ENCODE peak calls at places on chromosomes 2 and 18, in eight cellular contexts. One of them, this sample, is unnamed.
A peak's percentile ranks its signal among the peaks of the same experiment; 100 is the strongest.

GRCh38 chr18:24913507-24914147 is 438.3 kb downstream of the ZNF521 start:
- DNase-seq in GM12878: no peak
- DNase-seq in Karpas-422: no peak
- DNase-seq in H9: no peak
- DNase-seq in neural progenitor cell: no peak
- DNase-seq in HepG2: no peak
- DNase-seq in mammary epithelial cell: no peak
- DNase-seq in HCT116: no peak
- DNase-seq in this sample: no peak

GRCh38 chr2:120353931-120354330 is 8.0 kb downstream of the INHBB start:
- DNase-seq in GM12878: no peak
- DNase-seq in Karpas-422: no peak
- DNase-seq in H9: no peak
- DNase-seq in neural progenitor cell: no peak
- DNase-seq in HepG2: no peak
- DNase-seq in mammary epithelial cell: no peak
- DNase-seq in HCT116: no peak
- DNase-seq in this sample: no peak

GRCh38 chr2:96869281-96869823 is 528 bp downstream of the SEMA4C start:
- DNase-seq in GM12878: no peak
- DNase-seq in Karpas-422: no peak
- DNase-seq in H9: no peak
- DNase-seq in neural progenitor cell: peak; percentile 79
- DNase-seq in HepG2: peak; percentile 48
- DNase-seq in mammary epithelial cell: peak; percentile 44
- DNase-seq in HCT116: peak; percentile 19
- DNase-seq in this sample: peak; percentile 83

GRCh38 chr2:170660406-170660805 is 54.7 kb upstream of the SP5 start:
- DNase-seq in GM12878: no peak
- DNase-seq in Karpas-422: no peak
- DNase-seq in H9: no peak
- DNase-seq in neural progenitor cell: no peak
- DNase-seq in HepG2: no peak
- DNase-seq in mammary epithelial cell: no peak
- DNase-seq in HCT116: no peak
- DNase-seq in this sample: no peak

GRCh38 chr2:190533968-190534309 is 583 bp downstream of the NEMP2 start:
- DNase-seq in GM12878: no peak
- DNase-seq in Karpas-422: peak; percentile 80
- DNase-seq in H9: no peak
- DNase-seq in neural progenitor cell: no peak
- DNase-seq in HepG2: peak; percentile 79
- DNase-seq in mammary epithelial cell: peak; percentile 41
- DNase-seq in HCT116: no peak
- DNase-seq in this sample: no peak

GRCh38 chr2:1458432-1458831 is 45.2 kb downstream of the TPO start:
- DNase-seq in GM12878: no peak
- DNase-seq in Karpas-422: no peak
- DNase-seq in H9: no peak
- DNase-seq in neural progenitor cell: no peak
- DNase-seq in HepG2: no peak
- DNase-seq in mammary epithelial cell: no peak
- DNase-seq in HCT116: no peak
- DNase-seq in this sample: no peak

GRCh38 chr2:18406219-18406618 is 154.2 kb downstream of the RDH14 start:
- DNase-seq in GM12878: no peak
- DNase-seq in Karpas-422: no peak
- DNase-seq in H9: no peak
- DNase-seq in neural progenitor cell: no peak
- DNase-seq in HepG2: no peak
- DNase-seq in mammary epithelial cell: no peak
- DNase-seq in HCT116: no peak
- DNase-seq in this sample: no peak

GRCh38 chr18:3115430-3116025 is 102.6 kb upstream of the LPIN2 start:
- DNase-seq in GM12878: no peak
- DNase-seq in Karpas-422: no peak
- DNase-seq in H9: no peak
- DNase-seq in neural progenitor cell: no peak
- DNase-seq in HepG2: no peak
- DNase-seq in mammary epithelial cell: no peak
- DNase-seq in HCT116: no peak
- DNase-seq in this sample: no peak

GRCh38 chr2:190723397-190724090 is 74.7 kb downstream of the NAB1 start:
- DNase-seq in GM12878: no peak
- DNase-seq in Karpas-422: no peak
- DNase-seq in H9: no peak
- DNase-seq in neural progenitor cell: no peak
- DNase-seq in HepG2: no peak
- DNase-seq in mammary epithelial cell: no peak
- DNase-seq in HCT116: no peak
- DNase-seq in this sample: no peak

GRCh38 chr18:10045296-10045891 is 131.6 kb downstream of the VAPA start:
- DNase-seq in GM12878: no peak
- DNase-seq in Karpas-422: no peak
- DNase-seq in H9: no peak
- DNase-seq in neural progenitor cell: no peak
- DNase-seq in HepG2: no peak
- DNase-seq in mammary epithelial cell: no peak
- DNase-seq in HCT116: no peak
- DNase-seq in this sample: peak; percentile 35
- H3K27ac ChIP-seq in GM12878: no peak overlapping the region
- H3K27ac ChIP-seq in Karpas-422: no peak overlapping the region
- H3K27ac ChIP-seq in H9: no peak overlapping the region
- H3K27ac ChIP-seq in neural progenitor cell: no peak overlapping the region
- H3K27ac ChIP-seq in HepG2: no peak overlapping the region
- H3K27ac ChIP-seq in mammary epithelial cell: no peak overlapping the region
- H3K27ac ChIP-seq in HCT116: no peak overlapping the region
- H3K27ac ChIP-seq in this sample: no peak overlapping the region

GRCh38 chr2:113245276-113245711 is 33.4 kb downstream of the PAX8 start:
- DNase-seq in GM12878: no peak
- DNase-seq in Karpas-422: no peak
- DNase-seq in H9: no peak
- DNase-seq in neural progenitor cell: no peak
- DNase-seq in HepG2: peak; percentile 19
- DNase-seq in mammary epithelial cell: no peak
- DNase-seq in HCT116: no peak
- DNase-seq in this sample: no peak

GRCh38 chr2:113242318-113242717 is 36.4 kb downstream of the PAX8 start:
- DNase-seq in GM12878: no peak
- DNase-seq in Karpas-422: no peak
- DNase-seq in H9: no peak
- DNase-seq in neural progenitor cell: no peak
- DNase-seq in HepG2: no peak
- DNase-seq in mammary epithelial cell: no peak
- DNase-seq in HCT116: no peak
- DNase-seq in this sample: no peak

GRCh38 chr2:113237604-113238003 is 41.1 kb downstream of the PAX8 start:
- DNase-seq in GM12878: no peak
- DNase-seq in Karpas-422: no peak
- DNase-seq in H9: no peak
- DNase-seq in neural progenitor cell: no peak
- DNase-seq in HepG2: peak; percentile 55
- DNase-seq in mammary epithelial cell: no peak
- DNase-seq in HCT116: no peak
- DNase-seq in this sample: no peak

GRCh38 chr2:113240150-113240914 is 38.4 kb downstream of the PAX8 start:
- DNase-seq in GM12878: no peak
- DNase-seq in Karpas-422: no peak
- DNase-seq in H9: no peak
- DNase-seq in neural progenitor cell: no peak
- DNase-seq in HepG2: no peak
- DNase-seq in mammary epithelial cell: peak; percentile 95
- DNase-seq in HCT116: peak; percentile 55
- DNase-seq in this sample: no peak

DNA sequence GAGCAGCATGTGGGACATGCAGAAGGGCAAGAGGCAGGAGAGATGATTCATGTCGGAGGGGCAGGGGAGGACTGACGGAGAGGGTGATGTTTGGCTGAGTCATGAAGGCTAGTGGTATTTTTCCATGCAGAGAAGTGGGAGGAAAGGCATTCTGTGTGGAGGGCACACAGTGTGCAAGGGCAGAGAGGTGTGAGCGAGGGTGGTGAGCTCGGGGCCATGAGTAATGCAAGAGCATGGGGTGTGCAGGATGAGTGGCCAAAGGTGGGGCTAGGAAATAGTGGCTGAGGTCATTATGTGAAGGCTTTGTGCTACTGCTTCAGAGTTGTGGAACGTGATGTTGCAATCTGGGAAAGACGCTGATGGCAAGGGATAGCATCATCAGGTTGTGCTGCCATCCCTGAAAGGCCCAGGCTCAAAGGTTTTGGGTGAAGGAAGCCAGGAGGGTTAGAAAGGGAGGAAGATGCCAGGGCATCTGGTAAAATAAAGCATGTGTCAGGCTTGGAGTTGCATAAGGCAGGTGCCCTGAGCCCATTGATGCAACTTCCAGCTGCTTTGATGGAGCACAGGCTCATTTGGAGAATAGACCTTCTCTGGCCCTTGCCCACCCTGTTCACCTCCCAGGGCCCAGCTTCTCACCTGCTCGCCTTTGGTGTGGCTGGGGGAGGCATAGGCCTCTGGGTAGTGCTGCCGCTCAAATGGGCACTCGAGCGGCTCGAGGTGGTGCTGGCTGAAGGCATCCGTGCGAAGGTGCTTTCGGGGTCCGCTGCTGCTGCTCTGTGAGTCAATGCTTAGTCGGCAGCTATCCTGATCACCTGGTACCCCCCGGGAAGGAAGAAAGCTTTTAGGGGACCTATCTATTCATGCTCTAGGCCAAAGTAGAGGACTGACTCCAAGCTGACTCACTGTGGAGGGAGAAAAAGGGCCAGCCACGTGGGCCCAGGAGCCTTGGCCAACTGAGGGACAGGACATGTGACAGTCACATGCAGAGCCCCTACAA is 37.5 kb downstream of the PAX8 start:
- DNase-seq in GM12878: no peak
- DNase-seq in Karpas-422: no peak
- DNase-seq in H9: no peak
- DNase-seq in neural progenitor cell: no peak
- DNase-seq in HepG2: peak; percentile 90
- DNase-seq in mammary epithelial cell: peak; percentile 100
- DNase-seq in HCT116: peak; percentile 97
- DNase-seq in this sample: no peak
- H3K9ac ChIP-seq in GM12878: no peak overlapping the region
- H3K9ac ChIP-seq in Karpas-422: no peak overlapping the region
- H3K9ac ChIP-seq in H9: no peak overlapping the region
- H3K9ac ChIP-seq in neural progenitor cell: no peak overlapping the region
- H3K9ac ChIP-seq in HepG2: peak overlapping the region; percentile 8
- H3K9ac ChIP-seq in mammary epithelial cell: peak overlapping the region; percentile 76
- H3K9ac ChIP-seq in HCT116: peak overlapping the region; percentile 58
- H3K9ac ChIP-seq in this sample: no peak overlapping the region

GRCh38 chr2:38598991-38599295 is 3.8 kb downstream of the HNRNPLL start:
- DNase-seq in GM12878: no peak
- DNase-seq in Karpas-422: no peak
- DNase-seq in H9: no peak
- DNase-seq in neural progenitor cell: no peak
- DNase-seq in HepG2: peak; percentile 39
- DNase-seq in mammary epithelial cell: no peak
- DNase-seq in HCT116: no peak
- DNase-seq in this sample: no peak

GRCh38 chr2:38599706-38600105 is 3.0 kb downstream of the HNRNPLL start:
- DNase-seq in GM12878: no peak
- DNase-seq in Karpas-422: no peak
- DNase-seq in H9: no peak
- DNase-seq in neural progenitor cell: no peak
- DNase-seq in HepG2: peak; percentile 97
- DNase-seq in mammary epithelial cell: peak; percentile 53
- DNase-seq in HCT116: no peak
- DNase-seq in this sample: no peak

GRCh38 chr2:38601061-38601460 is 1.7 kb downstream of the HNRNPLL start:
- DNase-seq in GM12878: no peak
- DNase-seq in Karpas-422: peak; percentile 76
- DNase-seq in H9: no peak
- DNase-seq in neural progenitor cell: no peak
- DNase-seq in HepG2: no peak
- DNase-seq in mammary epithelial cell: no peak
- DNase-seq in HCT116: no peak
- DNase-seq in this sample: no peak

GRCh38 chr2:38601463-38602135 is 1.1 kb downstream of the HNRNPLL start:
- DNase-seq in GM12878: no peak
- DNase-seq in Karpas-422: peak; percentile 73
- DNase-seq in H9: no peak
- DNase-seq in neural progenitor cell: peak; percentile 56
- DNase-seq in HepG2: peak; percentile 44
- DNase-seq in mammary epithelial cell: no peak
- DNase-seq in HCT116: no peak
- DNase-seq in this sample: no peak

GRCh38 chr2:38600242-38600891 is 2.4 kb downstream of the HNRNPLL start:
- DNase-seq in GM12878: no peak
- DNase-seq in Karpas-422: peak; percentile 83
- DNase-seq in H9: no peak
- DNase-seq in neural progenitor cell: peak; percentile 50
- DNase-seq in HepG2: peak; percentile 52
- DNase-seq in mammary epithelial cell: no peak
- DNase-seq in HCT116: no peak
- DNase-seq in this sample: peak; percentile 57
- H3K27ac ChIP-seq in GM12878: no peak overlapping the region
- H3K27ac ChIP-seq in Karpas-422: peak overlapping the region; percentile 91
- H3K27ac ChIP-seq in H9: no peak overlapping the region
- H3K27ac ChIP-seq in neural progenitor cell: peak overlapping the region; percentile 98
- H3K27ac ChIP-seq in HepG2: peak overlapping the region; percentile 92
- H3K27ac ChIP-seq in mammary epithelial cell: peak overlapping the region; percentile 82
- H3K27ac ChIP-seq in HCT116: no peak overlapping the region
- H3K27ac ChIP-seq in this sample: no peak overlapping the region

GRCh38 chr2:46706264-46706983 is 209.2 kb downstream of the MCFD2 start:
- DNase-seq in GM12878: no peak
- DNase-seq in Karpas-422: no peak
- DNase-seq in H9: no peak
- DNase-seq in neural progenitor cell: peak; percentile 10
- DNase-seq in HepG2: no peak
- DNase-seq in mammary epithelial cell: no peak
- DNase-seq in HCT116: no peak
- DNase-seq in this sample: no peak
- H3K9ac ChIP-seq in GM12878: no peak overlapping the region
- H3K9ac ChIP-seq in Karpas-422: no peak overlapping the region
- H3K9ac ChIP-seq in H9: no peak overlapping the region
- H3K9ac ChIP-seq in neural progenitor cell: no peak overlapping the region
- H3K9ac ChIP-seq in HepG2: no peak overlapping the region
- H3K9ac ChIP-seq in mammary epithelial cell: no peak overlapping the region
- H3K9ac ChIP-seq in HCT116: no peak overlapping the region
- H3K9ac ChIP-seq in this sample: no peak overlapping the region

GRCh38 chr2:150517951-150518680 is 30.6 kb upstream of the RND3 start:
- DNase-seq in GM12878: no peak
- DNase-seq in Karpas-422: no peak
- DNase-seq in H9: no peak
- DNase-seq in neural progenitor cell: no peak
- DNase-seq in HepG2: no peak
- DNase-seq in mammary epithelial cell: peak; percentile 41
- DNase-seq in HCT116: no peak
- DNase-seq in this sample: no peak
- H3K27ac ChIP-seq in GM12878: no peak overlapping the region
- H3K27ac ChIP-seq in Karpas-422: no peak overlapping the region
- H3K27ac ChIP-seq in H9: no peak overlapping the region
- H3K27ac ChIP-seq in neural progenitor cell: no peak overlapping the region
- H3K27ac ChIP-seq in HepG2: no peak overlapping the region
- H3K27ac ChIP-seq in mammary epithelial cell: no peak overlapping the region
- H3K27ac ChIP-seq in HCT116: no peak overlapping the region
- H3K27ac ChIP-seq in this sample: no peak overlapping the region

GRCh38 chr2:207394203-207394741 is 135.5 kb upstream of the CREB1 start:
- DNase-seq in GM12878: no peak
- DNase-seq in Karpas-422: no peak
- DNase-seq in H9: no peak
- DNase-seq in neural progenitor cell: no peak
- DNase-seq in HepG2: no peak
- DNase-seq in mammary epithelial cell: peak; percentile 85
- DNase-seq in HCT116: no peak
- DNase-seq in this sample: no peak
- H3K9ac ChIP-seq in GM12878: no peak overlapping the region
- H3K9ac ChIP-seq in Karpas-422: no peak overlapping the region
- H3K9ac ChIP-seq in H9: no peak overlapping the region
- H3K9ac ChIP-seq in neural progenitor cell: no peak overlapping the region
- H3K9ac ChIP-seq in HepG2: no peak overlapping the region
- H3K9ac ChIP-seq in mammary epithelial cell: peak overlapping the region; percentile 80
- H3K9ac ChIP-seq in HCT116: peak overlapping the region; percentile 24
- H3K9ac ChIP-seq in this sample: no peak overlapping the region

GRCh38 chr2:152471013-152471412 is 136.0 kb downstream of the FMNL2 start:
- DNase-seq in GM12878: no peak
- DNase-seq in Karpas-422: no peak
- DNase-seq in H9: no peak
- DNase-seq in neural progenitor cell: no peak
- DNase-seq in HepG2: peak; percentile 46
- DNase-seq in mammary epithelial cell: no peak
- DNase-seq in HCT116: no peak
- DNase-seq in this sample: no peak
- H3K27ac ChIP-seq in GM12878: no peak overlapping the region
- H3K27ac ChIP-seq in Karpas-422: no peak overlapping the region
- H3K27ac ChIP-seq in H9: no peak overlapping the region
- H3K27ac ChIP-seq in neural progenitor cell: no peak overlapping the region
- H3K27ac ChIP-seq in HepG2: peak overlapping the region; percentile 57
- H3K27ac ChIP-seq in mammary epithelial cell: no peak overlapping the region
- H3K27ac ChIP-seq in HCT116: no peak overlapping the region
- H3K27ac ChIP-seq in this sample: no peak overlapping the region

This sample was measured in endodermal cell.